ENCODE peak calls at places on chromosomes 7 and 10, in nine cellular contexts. One of them, this sample, is unnamed.

GRCh38 chr7:146892151-146892550 is 775.5 kb downstream of the CNTNAP2 start:
- DNase-seq in CD8-positive, alpha-beta memory T cell: no peak
- DNase-seq in GM23248: no peak
- DNase-seq in MM.1S: no peak
- DNase-seq in right lobe of liver: no peak
- DNase-seq in mammary epithelial cell: no peak
- DNase-seq in transverse colon: no peak
- DNase-seq in ovary: no peak
- DNase-seq in fibroblast of mammary gland: no peak
- DNase-seq in this sample: no peak

GRCh38 chr10:68784476-68784875 is 42.9 kb upstream of the STOX1 start:
- DNase-seq in CD8-positive, alpha-beta memory T cell: no peak
- DNase-seq in GM23248: no peak
- DNase-seq in MM.1S: no peak
- DNase-seq in right lobe of liver: no peak
- DNase-seq in mammary epithelial cell: no peak
- DNase-seq in transverse colon: no peak
- DNase-seq in ovary: no peak
- DNase-seq in fibroblast of mammary gland: peak; percentile 45
- DNase-seq in this sample: no peak

GRCh38 chr10:118625504-118625903 is 30.1 kb upstream of the PRLHR start:
- DNase-seq in CD8-positive, alpha-beta memory T cell: no peak
- DNase-seq in GM23248: no peak
- DNase-seq in MM.1S: no peak
- DNase-seq in right lobe of liver: no peak
- DNase-seq in mammary epithelial cell: no peak
- DNase-seq in transverse colon: no peak
- DNase-seq in ovary: peak; percentile 58
- DNase-seq in fibroblast of mammary gland: no peak
- DNase-seq in this sample: no peak

GRCh38 chr7:55493416-55493815 is 78.9 kb downstream of the VOPP1 start:
- DNase-seq in CD8-positive, alpha-beta memory T cell: no peak
- DNase-seq in GM23248: peak; percentile 55
- DNase-seq in MM.1S: no peak
- DNase-seq in right lobe of liver: no peak
- DNase-seq in mammary epithelial cell: peak; percentile 74
- DNase-seq in transverse colon: no peak
- DNase-seq in ovary: no peak
- DNase-seq in fibroblast of mammary gland: peak; percentile 20
- DNase-seq in this sample: no peak

GRCh38 chr7:156460861-156461632 is 179.5 kb upstream of the RNF32 start:
- DNase-seq in CD8-positive, alpha-beta memory T cell: no peak
- DNase-seq in GM23248: no peak
- DNase-seq in MM.1S: peak; percentile 56
- DNase-seq in right lobe of liver: no peak
- DNase-seq in mammary epithelial cell: no peak
- DNase-seq in transverse colon: no peak
- DNase-seq in ovary: no peak
- DNase-seq in fibroblast of mammary gland: no peak
- DNase-seq in this sample: no peak

GRCh38 chr10:18402766-18403346 is 248.5 kb downstream of the NSUN6 start:
- DNase-seq in CD8-positive, alpha-beta memory T cell: no peak
- DNase-seq in GM23248: peak; percentile 36
- DNase-seq in MM.1S: no peak
- DNase-seq in right lobe of liver: no peak
- DNase-seq in mammary epithelial cell: no peak
- DNase-seq in transverse colon: no peak
- DNase-seq in ovary: no peak
- DNase-seq in fibroblast of mammary gland: peak; percentile 58
- DNase-seq in this sample: no peak

GRCh38 chr10:78263521-78263988 is 229.9 kb downstream of the RPS24 start:
- DNase-seq in CD8-positive, alpha-beta memory T cell: no peak
- DNase-seq in GM23248: peak; percentile 99
- DNase-seq in MM.1S: no peak
- DNase-seq in right lobe of liver: no peak
- DNase-seq in mammary epithelial cell: peak; percentile 11
- DNase-seq in transverse colon: no peak
- DNase-seq in ovary: no peak
- DNase-seq in fibroblast of mammary gland: peak; percentile 99
- DNase-seq in this sample: no peak

GRCh38 chr7:57438244-57438643 is 11.7 kb upstream of the ZNF716 start:
- DNase-seq in CD8-positive, alpha-beta memory T cell: no peak
- DNase-seq in GM23248: no peak
- DNase-seq in MM.1S: no peak
- DNase-seq in right lobe of liver: no peak
- DNase-seq in mammary epithelial cell: no peak
- DNase-seq in transverse colon: no peak
- DNase-seq in ovary: no peak
- DNase-seq in fibroblast of mammary gland: no peak
- DNase-seq in this sample: no peak

GRCh38 chr10:88987243-88987726 is 3.3 kb upstream of the FAS start:
- DNase-seq in CD8-positive, alpha-beta memory T cell: no peak
- DNase-seq in GM23248: no peak
- DNase-seq in MM.1S: peak; percentile 60
- DNase-seq in right lobe of liver: no peak
- DNase-seq in mammary epithelial cell: no peak
- DNase-seq in transverse colon: no peak
- DNase-seq in ovary: no peak
- DNase-seq in fibroblast of mammary gland: no peak
- DNase-seq in this sample: no peak

GRCh38 chr10:526651-527312 is 162.7 kb downstream of the DIP2C start:
- DNase-seq in CD8-positive, alpha-beta memory T cell: no peak
- DNase-seq in GM23248: no peak
- DNase-seq in MM.1S: no peak
- DNase-seq in right lobe of liver: no peak
- DNase-seq in mammary epithelial cell: no peak
- DNase-seq in transverse colon: no peak
- DNase-seq in ovary: peak; percentile 36
- DNase-seq in fibroblast of mammary gland: no peak
- DNase-seq in this sample: no peak

GRCh38 chr10:836782-837181 is 94.7 kb downstream of the LARP4B start:
- DNase-seq in CD8-positive, alpha-beta memory T cell: no peak
- DNase-seq in GM23248: no peak
- DNase-seq in MM.1S: no peak
- DNase-seq in right lobe of liver: no peak
- DNase-seq in mammary epithelial cell: no peak
- DNase-seq in transverse colon: no peak
- DNase-seq in ovary: no peak
- DNase-seq in fibroblast of mammary gland: no peak
- DNase-seq in this sample: no peak

GRCh38 chr10:116723428-116724281 is 18.7 kb downstream of the HSPA12A start:
- DNase-seq in CD8-positive, alpha-beta memory T cell: peak; percentile 56
- DNase-seq in GM23248: no peak
- DNase-seq in MM.1S: peak; percentile 87
- DNase-seq in right lobe of liver: no peak
- DNase-seq in mammary epithelial cell: no peak
- DNase-seq in transverse colon: no peak
- DNase-seq in ovary: no peak
- DNase-seq in fibroblast of mammary gland: no peak
- DNase-seq in this sample: no peak

GRCh38 chr10:77005901-77006300 is 631.7 kb downstream of the KCNMA1 start:
- DNase-seq in CD8-positive, alpha-beta memory T cell: no peak
- DNase-seq in GM23248: no peak
- DNase-seq in MM.1S: no peak
- DNase-seq in right lobe of liver: no peak
- DNase-seq in mammary epithelial cell: no peak
- DNase-seq in transverse colon: no peak
- DNase-seq in ovary: no peak
- DNase-seq in fibroblast of mammary gland: no peak
- DNase-seq in this sample: no peak

GRCh38 chr10:106836923-106837322 is 327.6 kb downstream of the SORCS1 start:
- DNase-seq in CD8-positive, alpha-beta memory T cell: no peak
- DNase-seq in GM23248: no peak
- DNase-seq in MM.1S: peak; percentile 86
- DNase-seq in right lobe of liver: no peak
- DNase-seq in mammary epithelial cell: no peak
- DNase-seq in transverse colon: no peak
- DNase-seq in ovary: no peak
- DNase-seq in fibroblast of mammary gland: peak; percentile 32
- DNase-seq in this sample: no peak

GRCh38 chr10:11560076-11560709 is 51.3 kb downstream of the USP6NL start:
- DNase-seq in CD8-positive, alpha-beta memory T cell: no peak
- DNase-seq in GM23248: no peak
- DNase-seq in MM.1S: no peak
- DNase-seq in right lobe of liver: no peak
- DNase-seq in mammary epithelial cell: no peak
- DNase-seq in transverse colon: no peak
- DNase-seq in ovary: no peak
- DNase-seq in fibroblast of mammary gland: no peak
- DNase-seq in this sample: peak; percentile 56

GRCh38 chr10:48604408-48605263 is at the start of gene ARHGAP22:
- DNase-seq in CD8-positive, alpha-beta memory T cell: peak; percentile 35
- DNase-seq in GM23248: peak; percentile 86
- DNase-seq in MM.1S: peak; percentile 58
- DNase-seq in right lobe of liver: no peak
- DNase-seq in mammary epithelial cell: peak; percentile 61
- DNase-seq in transverse colon: peak; percentile 29
- DNase-seq in ovary: peak; percentile 58
- DNase-seq in fibroblast of mammary gland: peak; percentile 49
- DNase-seq in this sample: peak; percentile 11

GRCh38 chr7:8217200-8218068 is 44.5 kb downstream of the ICA1 start:
- DNase-seq in CD8-positive, alpha-beta memory T cell: no peak
- DNase-seq in GM23248: peak; percentile 81
- DNase-seq in MM.1S: peak; percentile 79
- DNase-seq in right lobe of liver: no peak
- DNase-seq in mammary epithelial cell: peak; percentile 36
- DNase-seq in transverse colon: no peak
- DNase-seq in ovary: no peak
- DNase-seq in fibroblast of mammary gland: peak; percentile 76
- DNase-seq in this sample: peak; percentile 68

GRCh38 chr7:36985866-36986402 is 261.6 kb upstream of the AOAH start:
- DNase-seq in CD8-positive, alpha-beta memory T cell: no peak
- DNase-seq in GM23248: no peak
- DNase-seq in MM.1S: no peak
- DNase-seq in right lobe of liver: no peak
- DNase-seq in mammary epithelial cell: no peak
- DNase-seq in transverse colon: no peak
- DNase-seq in ovary: no peak
- DNase-seq in fibroblast of mammary gland: no peak
- DNase-seq in this sample: no peak

GRCh38 chr7:27245124-27245797 is 2.7 kb downstream of the EVX1 start:
- DNase-seq in CD8-positive, alpha-beta memory T cell: no peak
- DNase-seq in GM23248: no peak
- DNase-seq in MM.1S: no peak
- DNase-seq in right lobe of liver: no peak
- DNase-seq in mammary epithelial cell: no peak
- DNase-seq in transverse colon: no peak
- DNase-seq in ovary: no peak
- DNase-seq in fibroblast of mammary gland: no peak
- DNase-seq in this sample: no peak
- H3K4me3 ChIP-seq in CD8-positive, alpha-beta memory T cell: no peak overlapping the region
- H3K4me3 ChIP-seq in GM23248: peak overlapping the region; percentile 20
- H3K4me3 ChIP-seq in MM.1S: no peak overlapping the region
- H3K4me3 ChIP-seq in right lobe of liver: no peak overlapping the region
- H3K4me3 ChIP-seq in mammary epithelial cell: peak overlapping the region; percentile 23
- H3K4me3 ChIP-seq in transverse colon: no peak overlapping the region
- H3K4me3 ChIP-seq in ovary: no peak overlapping the region
- H3K4me3 ChIP-seq in fibroblast of mammary gland: no peak overlapping the region
- H3K4me3 ChIP-seq in this sample: no peak overlapping the region

DNA sequence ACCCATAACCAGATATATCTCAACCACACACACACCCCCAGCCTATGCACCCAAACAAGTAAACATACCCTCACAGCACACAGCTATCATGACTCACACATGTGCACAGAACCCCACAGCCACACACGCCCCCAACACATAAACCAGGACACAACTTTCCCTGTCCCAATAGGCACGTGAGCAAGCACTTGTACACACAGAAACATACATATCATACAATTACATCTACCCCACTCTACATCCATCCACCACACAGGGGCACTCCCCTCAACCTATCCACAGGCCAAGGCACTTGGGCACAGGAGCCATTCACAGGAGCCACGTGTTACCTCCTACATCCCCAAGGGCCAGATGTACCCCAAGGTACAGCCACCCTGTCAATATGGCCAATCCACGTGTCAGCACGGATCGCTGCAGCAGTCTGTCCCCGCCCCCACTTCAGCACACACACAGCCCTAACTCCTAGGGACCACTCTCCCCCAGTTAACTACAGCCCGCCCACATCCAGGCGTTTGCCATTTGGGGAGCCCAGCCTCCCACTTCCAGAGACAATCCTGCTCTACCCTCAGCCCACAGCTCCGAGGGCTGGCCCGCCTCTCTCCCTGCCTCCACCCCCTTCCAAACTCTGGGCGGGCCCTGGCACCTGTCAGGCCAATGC is 163.5 kb downstream of the SH3PXD2A start:
- DNase-seq in CD8-positive, alpha-beta memory T cell: no peak
- DNase-seq in GM23248: peak; percentile 40
- DNase-seq in MM.1S: peak; percentile 45
- DNase-seq in right lobe of liver: no peak
- DNase-seq in mammary epithelial cell: peak; percentile 20
- DNase-seq in transverse colon: no peak
- DNase-seq in ovary: peak; percentile 56
- DNase-seq in fibroblast of mammary gland: peak; percentile 33
- DNase-seq in this sample: no peak
- H3K4me3 ChIP-seq in CD8-positive, alpha-beta memory T cell: no peak overlapping the region
- H3K4me3 ChIP-seq in GM23248: no peak overlapping the region
- H3K4me3 ChIP-seq in MM.1S: peak overlapping the region; percentile 86
- H3K4me3 ChIP-seq in right lobe of liver: no peak overlapping the region
- H3K4me3 ChIP-seq in mammary epithelial cell: no peak overlapping the region
- H3K4me3 ChIP-seq in transverse colon: no peak overlapping the region
- H3K4me3 ChIP-seq in ovary: peak overlapping the region; percentile 33
- H3K4me3 ChIP-seq in fibroblast of mammary gland: no peak overlapping the region
- H3K4me3 ChIP-seq in this sample: no peak overlapping the region

DNA sequence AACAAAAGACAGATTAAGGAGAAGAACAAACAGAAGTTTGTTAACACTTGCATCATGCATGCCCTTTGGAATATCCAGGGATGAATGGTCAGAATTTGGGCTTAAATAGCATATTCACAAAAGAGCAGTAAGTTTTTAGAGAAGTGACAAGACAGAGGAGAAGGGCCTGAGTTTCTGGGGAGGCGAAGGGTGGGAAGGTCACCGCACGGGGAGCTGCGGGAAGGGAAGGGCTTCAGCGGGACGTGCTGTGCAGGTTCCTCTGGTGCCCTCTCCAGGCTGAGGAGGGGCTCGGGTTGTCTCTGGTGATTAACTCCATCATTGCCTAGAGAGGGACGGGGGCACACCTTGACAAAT is 10.4 kb upstream of the ZNF22 start:
- DNase-seq in CD8-positive, alpha-beta memory T cell: no peak
- DNase-seq in GM23248: no peak
- DNase-seq in MM.1S: no peak
- DNase-seq in right lobe of liver: no peak
- DNase-seq in mammary epithelial cell: no peak
- DNase-seq in transverse colon: no peak
- DNase-seq in ovary: peak; percentile 36
- DNase-seq in fibroblast of mammary gland: no peak
- DNase-seq in this sample: no peak
- H3K4me3 ChIP-seq in CD8-positive, alpha-beta memory T cell: no peak overlapping the region
- H3K4me3 ChIP-seq in GM23248: no peak overlapping the region
- H3K4me3 ChIP-seq in MM.1S: no peak overlapping the region
- H3K4me3 ChIP-seq in right lobe of liver: no peak overlapping the region
- H3K4me3 ChIP-seq in mammary epithelial cell: no peak overlapping the region
- H3K4me3 ChIP-seq in transverse colon: no peak overlapping the region
- H3K4me3 ChIP-seq in ovary: no peak overlapping the region
- H3K4me3 ChIP-seq in fibroblast of mammary gland: no peak overlapping the region
- H3K4me3 ChIP-seq in this sample: no peak overlapping the region

DNA sequence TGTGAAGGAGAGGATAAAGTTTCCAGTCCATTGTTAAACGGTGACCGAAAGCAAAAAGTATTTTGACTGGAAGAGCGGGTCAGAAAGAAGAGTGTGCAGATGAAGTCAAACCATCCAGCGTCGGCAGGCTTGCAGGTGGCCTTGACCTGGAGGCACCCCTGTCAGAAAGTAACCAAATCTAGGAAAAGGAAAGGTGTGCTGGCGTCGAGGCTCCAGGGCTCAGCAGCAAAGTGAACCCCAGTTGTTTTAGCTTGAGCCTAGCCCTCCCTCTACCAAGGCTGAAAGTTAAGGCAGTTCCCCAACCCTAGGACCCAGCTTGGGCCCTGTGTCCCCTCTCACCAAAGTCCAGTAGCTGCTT is 512 bp downstream of the PDK4 start:
- DNase-seq in CD8-positive, alpha-beta memory T cell: no peak
- DNase-seq in GM23248: peak; percentile 34
- DNase-seq in MM.1S: no peak
- DNase-seq in right lobe of liver: no peak
- DNase-seq in mammary epithelial cell: no peak
- DNase-seq in transverse colon: peak; percentile 24
- DNase-seq in ovary: no peak
- DNase-seq in fibroblast of mammary gland: no peak
- DNase-seq in this sample: no peak
- H3K4me3 ChIP-seq in CD8-positive, alpha-beta memory T cell: no peak overlapping the region
- H3K4me3 ChIP-seq in GM23248: peak overlapping the region; percentile 94
- H3K4me3 ChIP-seq in MM.1S: peak overlapping the region; percentile 32
- H3K4me3 ChIP-seq in right lobe of liver: peak overlapping the region; percentile 62
- H3K4me3 ChIP-seq in mammary epithelial cell: no peak overlapping the region
- H3K4me3 ChIP-seq in transverse colon: peak overlapping the region; percentile 71
- H3K4me3 ChIP-seq in ovary: peak overlapping the region; percentile 74
- H3K4me3 ChIP-seq in fibroblast of mammary gland: peak overlapping the region; percentile 76
- H3K4me3 ChIP-seq in this sample: peak overlapping the region; percentile 53

This sample was measured in small intestine.